ENCODE peak calls at places on chromosomes 16 and 17, in nine cellular contexts. F is A549, C is uterus, D is GM12878, P is esophagus squamous epithelium, Y is colonic mucosa, T is fibroblast of lung, Q is transverse colon, R is right lobe of liver. L is an unnamed sample.

GRCh38 chr16:66271074-66272060 is 95.1 kb upstream of the CDH5 start:
- DNase-seq in F (no peak), C (no peak), D (no peak), P (no peak), Y (no peak), T (no peak), Q (no peak), R (no peak), L (no peak)

GRCh38 chr17:39563476-39563875 is 44.2 kb downstream of the NEUROD2 start:
- DNase-seq in F (no peak), C (no peak), D (no peak), P (no peak), Y (no peak), T (peak; percentile 6), Q (no peak), R (no peak), L (no peak)

GRCh38 chr17:39174907-39175694 is 9.1 kb upstream of the ARL5C start:
- DNase-seq in F (peak; percentile 90), C (peak; percentile 76), D (no peak), P (no peak), Y (peak; percentile 72), T (peak; percentile 70), Q (peak; percentile 78), R (peak; percentile 60), L (peak; percentile 84)

GRCh38 chr16:30053376-30054015 is 12.1 kb upstream of the ALDOA start:
- DNase-seq in F (no peak), C (no peak), D (no peak), P (no peak), Y (no peak), T (no peak), Q (no peak), R (no peak), L (no peak)

GRCh38 chr16:29673501-29673900 is 5.5 kb upstream of the QPRT start:
- DNase-seq in F (no peak), C (no peak), D (no peak), P (no peak), Y (no peak), T (no peak), Q (no peak), R (no peak), L (no peak)

GRCh38 chr17:42182927-42183734 is 2.1 kb downstream of the HCRT start:
- DNase-seq in F (peak; percentile 58), C (no peak), D (no peak), P (no peak), Y (peak; percentile 62), T (peak; percentile 50), Q (no peak), R (no peak), L (no peak)

GRCh38 chr17:9987779-9988585 is 82.9 kb upstream of the RCVRN start:
- DNase-seq in F (peak; percentile 66), C (no peak), D (no peak), P (no peak), Y (peak; percentile 37), T (peak; percentile 40), Q (peak; percentile 21), R (no peak), L (peak; percentile 72)

GRCh38 chr17:77473615-77474226 is 333.0 kb downstream of the SEC14L1 start:
- DNase-seq in F (no peak), C (no peak), D (no peak), P (no peak), Y (no peak), T (no peak), Q (no peak), R (no peak), L (no peak)

GRCh38 chr17:47224971-47225370 is 15.8 kb downstream of the MYL4 start:
- DNase-seq in F (no peak), C (no peak), D (no peak), P (no peak), Y (no peak), T (no peak), Q (no peak), R (no peak), L (no peak)

GRCh38 chr17:38550661-38551060 is 55.1 kb downstream of the SRCIN1 start:
- DNase-seq in F (no peak), C (no peak), D (no peak), P (no peak), Y (no peak), T (peak; percentile 33), Q (no peak), R (no peak), L (peak; percentile 43)

GRCh38 chr16:19696961-19697360 is 21.1 kb downstream of the KNOP1 start:
- DNase-seq in F (no peak), C (no peak), D (no peak), P (no peak), Y (no peak), T (no peak), Q (no peak), R (no peak), L (no peak)

GRCh38 chr16:67528222-67528869 is at the start of gene RIPOR1:
- DNase-seq in F (peak; percentile 80), C (peak; percentile 67), D (no peak), P (no peak), Y (peak; percentile 61), T (no peak), Q (peak; percentile 62), R (peak; percentile 82), L (peak; percentile 70)

GRCh38 chr16:81866820-81867440 is 87.8 kb downstream of the PLCG2 start:
- DNase-seq in F (no peak), C (no peak), D (no peak), P (no peak), Y (peak; percentile 23), T (no peak), Q (peak; percentile 59), R (peak; percentile 63), L (peak; percentile 62)

GRCh38 chr17:5544115-5544514 is 40.2 kb downstream of the NLRP1 start:
- DNase-seq in F (no peak), C (no peak), D (no peak), P (no peak), Y (no peak), T (no peak), Q (no peak), R (no peak), L (no peak)

GRCh38 chr16:17590711-17591654 is 120.2 kb upstream of the XYLT1 start:
- DNase-seq in F (no peak), C (no peak), D (no peak), P (no peak), Y (no peak), T (no peak), Q (no peak), R (no peak), L (no peak)

GRCh38 chr17:29661220-29661619 is 38.5 kb upstream of the CORO6 start:
- DNase-seq in F (no peak), C (no peak), D (no peak), P (no peak), Y (no peak), T (no peak), Q (no peak), R (no peak), L (no peak)

GRCh38 chr17:1078831-1079561 is 82.1 kb downstream of the TIMM22 start:
- DNase-seq in F (no peak), C (no peak), D (no peak), P (no peak), Y (no peak), T (peak; percentile 37), Q (no peak), R (no peak), L (no peak)

GRCh38 chr16:68083861-68084503 is 1.2 kb upstream of the NFATC3 start:
- DNase-seq in F (no peak), C (no peak), D (no peak), P (peak; percentile 49), Y (peak; percentile 47), T (peak; percentile 37), Q (no peak), R (peak; percentile 55), L (no peak)

GRCh38 chr16:82967424-82967823 is 340.7 kb downstream of the CDH13 start:
- DNase-seq in F (no peak), C (no peak), D (no peak), P (no peak), Y (no peak), T (no peak), Q (no peak), R (no peak), L (no peak)

GRCh38 chr17:1484060-1484535 is 8.4 kb downstream of the MYO1C start:
- DNase-seq in F (no peak), C (no peak), D (no peak), P (no peak), Y (peak; percentile 40), T (no peak), Q (no peak), R (no peak), L (no peak)

GRCh38 chr16:27847030-27847550 is 216.4 kb downstream of the GSG1L start:
- DNase-seq in F (no peak), C (no peak), D (no peak), P (no peak), Y (no peak), T (no peak), Q (no peak), R (no peak), L (no peak)

GRCh38 chr16:75116081-75116910 is at the start of gene LDHD:
- DNase-seq in F (peak; percentile 86), C (peak; percentile 72), D (no peak), P (no peak), Y (peak; percentile 83), T (peak; percentile 56), Q (peak; percentile 90), R (peak; percentile 92), L (peak; percentile 85)

GRCh38 chr16:76228546-76229146 is 48.6 kb upstream of the CNTNAP4 start:
- DNase-seq in F (no peak), C (no peak), D (no peak), P (no peak), Y (no peak), T (no peak), Q (no peak), R (no peak), L (no peak)
- H3K27ac ChIP-seq in F (no peak overlapping the region), C (no peak overlapping the region), D (no peak overlapping the region), P (no peak overlapping the region), Y (no peak overlapping the region), T (no peak overlapping the region), Q (no peak overlapping the region), R (no peak overlapping the region), L (no peak overlapping the region)

DNA sequence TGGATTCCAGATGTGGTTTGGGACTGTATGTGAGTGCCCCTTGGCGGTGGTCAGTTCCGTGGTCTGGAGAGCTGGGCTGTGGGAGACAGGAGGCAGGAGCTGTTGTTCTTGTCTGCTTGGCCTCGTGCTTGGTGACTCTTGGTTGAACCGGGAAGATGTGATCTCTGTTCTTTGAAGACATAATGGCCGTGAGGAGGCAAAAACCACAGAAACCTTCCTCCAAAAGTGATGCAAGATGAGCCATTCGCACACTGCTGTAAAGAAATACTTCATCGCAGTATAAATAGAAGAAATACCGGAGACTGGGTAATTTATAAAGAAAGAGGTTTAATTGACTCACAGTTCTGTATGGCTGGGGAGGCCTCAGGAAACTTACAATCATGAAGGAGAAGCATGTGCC is 128.8 kb downstream of the RAP1GAP2 start:
- DNase-seq in F (no peak), C (no peak), D (no peak), P (no peak), Y (no peak), T (no peak), Q (no peak), R (no peak), L (no peak)
- TF ChIP-seq CTCF in F (no peak), C (no peak), D (no peak), P (no peak), Y (no peak), T (no peak), Q (no peak), R (no peak), L (no peak)

GRCh38 chr17:78865682-78866390 is 25.2 kb upstream of the USP36 start:
- DNase-seq in F (peak; percentile 77), C (peak; percentile 86), D (no peak), P (no peak), Y (peak; percentile 91), T (peak; percentile 90), Q (peak; percentile 87), R (peak; percentile 81), L (peak; percentile 88)
- H3K4me1 ChIP-seq in F (peaks cover 46% of the 10 kb centered on the region), C (no peaks in the 10 kb centered on the region), D (no peaks in the 10 kb centered on the region), P (no peaks in the 10 kb centered on the region), Y (no peaks in the 10 kb centered on the region), T (peaks cover 32% of the 10 kb centered on the region), Q (peaks cover 27% of the 10 kb centered on the region), R (no peaks in the 10 kb centered on the region), L (peaks cover 7% of the 10 kb centered on the region)

GRCh38 chr16:88303890-88304819 is 78.6 kb upstream of the ZNF469 start:
- DNase-seq in F (peak; percentile 38), C (peak; percentile 75), D (no peak), P (no peak), Y (no peak), T (peak; percentile 95), Q (no peak), R (peak; percentile 26), L (peak; percentile 51)
- H3K27ac ChIP-seq in F (peak overlapping the region; percentile 51), C (peak overlapping the region; percentile 81), D (no peak overlapping the region), P (no peak overlapping the region), Y (no peak overlapping the region), T (peak overlapping the region; percentile 95), Q (no peak overlapping the region), R (no peak overlapping the region), L (no peak overlapping the region)

L was measured in psoas muscle.